ENCODE peak calls at places on chromosome 13, in nine cellular contexts. One of them, this sample, is unnamed.
A peak's percentile ranks its signal among the peaks of the same experiment; 100 is the strongest.

GRCh38 chr13:99422556-99423220 is 78.6 kb upstream of the TM9SF2 start:
- DNase-seq in psoas muscle: no peak
- DNase-seq in adrenal gland: no peak
- DNase-seq in left lung: no peak
- DNase-seq in esophagus squamous epithelium: no peak
- DNase-seq in RWPE2: no peak
- DNase-seq in stomach: peak; percentile 8
- DNase-seq in osteocyte: no peak
- DNase-seq in sigmoid colon: no peak
- DNase-seq in this sample: no peak

GRCh38 chr13:107209811-107210210 is 641.9 kb upstream of the ARGLU1 start:
- DNase-seq in psoas muscle: no peak
- DNase-seq in adrenal gland: no peak
- DNase-seq in left lung: no peak
- DNase-seq in esophagus squamous epithelium: no peak
- DNase-seq in RWPE2: no peak
- DNase-seq in stomach: no peak
- DNase-seq in osteocyte: no peak
- DNase-seq in sigmoid colon: no peak
- DNase-seq in this sample: no peak

GRCh38 chr13:109383683-109384082 is 402.7 kb downstream of the IRS2 start:
- DNase-seq in psoas muscle: no peak
- DNase-seq in adrenal gland: no peak
- DNase-seq in left lung: no peak
- DNase-seq in esophagus squamous epithelium: no peak
- DNase-seq in RWPE2: no peak
- DNase-seq in stomach: no peak
- DNase-seq in osteocyte: no peak
- DNase-seq in sigmoid colon: no peak
- DNase-seq in this sample: no peak

GRCh38 chr13:48201044-48201443 is 32.0 kb upstream of the ITM2B start:
- DNase-seq in psoas muscle: no peak
- DNase-seq in adrenal gland: no peak
- DNase-seq in left lung: no peak
- DNase-seq in esophagus squamous epithelium: no peak
- DNase-seq in RWPE2: no peak
- DNase-seq in stomach: peak; percentile 54
- DNase-seq in osteocyte: no peak
- DNase-seq in sigmoid colon: no peak
- DNase-seq in this sample: no peak

GRCh38 chr13:111393221-111393790 is 72.9 kb downstream of the TEX29 start:
- DNase-seq in psoas muscle: no peak
- DNase-seq in adrenal gland: no peak
- DNase-seq in left lung: no peak
- DNase-seq in esophagus squamous epithelium: no peak
- DNase-seq in RWPE2: no peak
- DNase-seq in stomach: peak; percentile 9
- DNase-seq in osteocyte: peak; percentile 64
- DNase-seq in sigmoid colon: no peak
- DNase-seq in this sample: no peak

GRCh38 chr13:35086667-35087066 is 144.6 kb downstream of the NBEA start:
- DNase-seq in psoas muscle: no peak
- DNase-seq in adrenal gland: no peak
- DNase-seq in left lung: no peak
- DNase-seq in esophagus squamous epithelium: no peak
- DNase-seq in RWPE2: no peak
- DNase-seq in stomach: no peak
- DNase-seq in osteocyte: no peak
- DNase-seq in sigmoid colon: no peak
- DNase-seq in this sample: no peak

GRCh38 chr13:107715496-107715895 is 499.8 kb downstream of the LIG4 start:
- DNase-seq in psoas muscle: no peak
- DNase-seq in adrenal gland: no peak
- DNase-seq in left lung: no peak
- DNase-seq in esophagus squamous epithelium: no peak
- DNase-seq in RWPE2: no peak
- DNase-seq in stomach: no peak
- DNase-seq in osteocyte: no peak
- DNase-seq in sigmoid colon: no peak
- DNase-seq in this sample: no peak

GRCh38 chr13:100751826-100752225 is 77.2 kb upstream of the TMTC4 start:
- DNase-seq in psoas muscle: no peak
- DNase-seq in adrenal gland: no peak
- DNase-seq in left lung: no peak
- DNase-seq in esophagus squamous epithelium: no peak
- DNase-seq in RWPE2: no peak
- DNase-seq in stomach: no peak
- DNase-seq in osteocyte: no peak
- DNase-seq in sigmoid colon: no peak
- DNase-seq in this sample: no peak

GRCh38 chr13:75802161-75802560 is 166.0 kb downstream of the LMO7 start:
- DNase-seq in psoas muscle: no peak
- DNase-seq in adrenal gland: no peak
- DNase-seq in left lung: no peak
- DNase-seq in esophagus squamous epithelium: no peak
- DNase-seq in RWPE2: no peak
- DNase-seq in stomach: no peak
- DNase-seq in osteocyte: no peak
- DNase-seq in sigmoid colon: no peak
- DNase-seq in this sample: no peak

GRCh38 chr13:80141114-80141849 is 199.6 kb downstream of the SPRY2 start:
- DNase-seq in psoas muscle: peak; percentile 33
- DNase-seq in adrenal gland: peak; percentile 28
- DNase-seq in left lung: no peak
- DNase-seq in esophagus squamous epithelium: no peak
- DNase-seq in RWPE2: no peak
- DNase-seq in stomach: peak; percentile 36
- DNase-seq in osteocyte: no peak
- DNase-seq in sigmoid colon: no peak
- DNase-seq in this sample: no peak

GRCh38 chr13:29479716-29480492 is 115.6 kb downstream of the SLC7A1 start:
- DNase-seq in psoas muscle: no peak
- DNase-seq in adrenal gland: no peak
- DNase-seq in left lung: peak; percentile 81
- DNase-seq in esophagus squamous epithelium: no peak
- DNase-seq in RWPE2: no peak
- DNase-seq in stomach: no peak
- DNase-seq in osteocyte: no peak
- DNase-seq in sigmoid colon: no peak
- DNase-seq in this sample: no peak

GRCh38 chr13:94390881-94391280 is 88.6 kb downstream of the DCT start:
- DNase-seq in psoas muscle: no peak
- DNase-seq in adrenal gland: no peak
- DNase-seq in left lung: no peak
- DNase-seq in esophagus squamous epithelium: no peak
- DNase-seq in RWPE2: no peak
- DNase-seq in stomach: no peak
- DNase-seq in osteocyte: no peak
- DNase-seq in sigmoid colon: no peak
- DNase-seq in this sample: no peak

GRCh38 chr13:65613004-65613403 is 1617.1 kb downstream of the PCDH9 start:
- DNase-seq in psoas muscle: no peak
- DNase-seq in adrenal gland: no peak
- DNase-seq in left lung: no peak
- DNase-seq in esophagus squamous epithelium: no peak
- DNase-seq in RWPE2: no peak
- DNase-seq in stomach: no peak
- DNase-seq in osteocyte: no peak
- DNase-seq in sigmoid colon: no peak
- DNase-seq in this sample: no peak
- TF ChIP-seq CTCF in psoas muscle: no peak
- TF ChIP-seq CTCF in adrenal gland: no peak
- TF ChIP-seq CTCF in left lung: no peak
- TF ChIP-seq CTCF in esophagus squamous epithelium: no peak
- TF ChIP-seq CTCF in RWPE2: peak; percentile 8
- TF ChIP-seq CTCF in stomach: no peak
- TF ChIP-seq CTCF in osteocyte: peak; percentile 13
- TF ChIP-seq CTCF in sigmoid colon: no peak
- TF ChIP-seq CTCF in this sample: no peak

GRCh38 chr13:112969692-112970338 is 801 bp downstream of the MCF2L start:
- DNase-seq in psoas muscle: no peak
- DNase-seq in adrenal gland: no peak
- DNase-seq in left lung: no peak
- DNase-seq in esophagus squamous epithelium: no peak
- DNase-seq in RWPE2: peak; percentile 6
- DNase-seq in stomach: no peak
- DNase-seq in osteocyte: no peak
- DNase-seq in sigmoid colon: peak; percentile 17
- DNase-seq in this sample: no peak

GRCh38 chr13:112968380-112968909 is 569 bp upstream of the MCF2L start:
- DNase-seq in psoas muscle: no peak
- DNase-seq in adrenal gland: no peak
- DNase-seq in left lung: peak; percentile 84
- DNase-seq in esophagus squamous epithelium: no peak
- DNase-seq in RWPE2: peak; percentile 50
- DNase-seq in stomach: peak; percentile 79
- DNase-seq in osteocyte: no peak
- DNase-seq in sigmoid colon: peak; percentile 64
- DNase-seq in this sample: peak; percentile 63

GRCh38 chr13:112970552-112971287 is 1.7 kb downstream of the MCF2L start:
- DNase-seq in psoas muscle: no peak
- DNase-seq in adrenal gland: no peak
- DNase-seq in left lung: peak; percentile 52
- DNase-seq in esophagus squamous epithelium: no peak
- DNase-seq in RWPE2: peak; percentile 23
- DNase-seq in stomach: no peak
- DNase-seq in osteocyte: no peak
- DNase-seq in sigmoid colon: no peak
- DNase-seq in this sample: no peak

GRCh38 chr13:112967666-112968379 is 1.2 kb upstream of the MCF2L start:
- DNase-seq in psoas muscle: no peak
- DNase-seq in adrenal gland: no peak
- DNase-seq in left lung: no peak
- DNase-seq in esophagus squamous epithelium: no peak
- DNase-seq in RWPE2: peak; percentile 2
- DNase-seq in stomach: no peak
- DNase-seq in osteocyte: no peak
- DNase-seq in sigmoid colon: peak; percentile 25
- DNase-seq in this sample: no peak

DNA sequence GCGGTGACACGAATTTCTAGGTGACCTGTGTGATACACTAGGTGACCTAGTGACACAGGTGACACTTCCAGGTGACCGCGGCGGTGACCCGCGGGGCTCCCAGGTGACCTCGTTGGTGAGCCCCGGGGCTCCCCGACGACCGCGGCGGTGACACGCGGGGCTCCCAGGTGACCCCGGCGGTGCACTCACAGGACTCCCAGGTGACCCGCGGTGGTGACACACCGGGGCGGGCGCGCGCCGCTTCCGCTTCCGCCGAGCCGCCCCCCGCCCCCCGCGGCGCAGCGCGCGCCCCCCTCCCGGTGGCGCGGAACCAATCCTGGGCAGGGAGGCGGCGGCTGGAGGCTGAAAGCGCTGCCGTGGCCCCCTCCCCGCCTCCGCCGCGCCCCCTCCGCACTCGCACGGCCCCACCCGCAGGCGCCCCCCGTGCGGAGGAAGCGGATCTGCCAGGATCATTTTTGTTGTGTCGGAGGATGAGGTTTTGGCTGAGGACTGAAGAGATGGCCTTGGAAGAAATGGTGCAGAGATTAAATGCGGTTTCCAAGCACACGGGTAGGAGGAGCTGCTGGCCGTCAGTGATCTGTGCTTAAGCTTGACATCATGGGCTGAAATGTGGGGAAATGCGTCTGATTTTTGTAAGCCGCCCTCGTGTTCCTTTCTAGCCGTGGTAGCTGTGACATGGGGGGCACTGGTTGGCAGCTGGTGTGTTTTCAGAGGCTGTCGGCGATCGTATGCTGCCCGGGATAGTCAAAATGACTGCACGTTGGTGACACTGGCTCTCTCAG is at the start of gene MCF2L:
- DNase-seq in psoas muscle: no peak
- DNase-seq in adrenal gland: peak; percentile 45
- DNase-seq in left lung: peak; percentile 76
- DNase-seq in esophagus squamous epithelium: no peak
- DNase-seq in RWPE2: peak; percentile 26
- DNase-seq in stomach: peak; percentile 56
- DNase-seq in osteocyte: no peak
- DNase-seq in sigmoid colon: peak; percentile 51
- DNase-seq in this sample: peak; percentile 67
- TF ChIP-seq CTCF in psoas muscle: no peak
- TF ChIP-seq CTCF in adrenal gland: peak; percentile 18
- TF ChIP-seq CTCF in left lung: no peak
- TF ChIP-seq CTCF in esophagus squamous epithelium: peak; percentile 26
- TF ChIP-seq CTCF in RWPE2: no peak
- TF ChIP-seq CTCF in stomach: no peak
- TF ChIP-seq CTCF in osteocyte: peak; percentile 40
- TF ChIP-seq CTCF in sigmoid colon: no peak
- TF ChIP-seq CTCF in this sample: no peak

GRCh38 chr13:23790591-23791170 is 98.5 kb downstream of the MIPEP start:
- DNase-seq in psoas muscle: no peak
- DNase-seq in adrenal gland: no peak
- DNase-seq in left lung: no peak
- DNase-seq in esophagus squamous epithelium: no peak
- DNase-seq in RWPE2: no peak
- DNase-seq in stomach: no peak
- DNase-seq in osteocyte: no peak
- DNase-seq in sigmoid colon: no peak
- DNase-seq in this sample: no peak
- TF ChIP-seq CTCF in psoas muscle: no peak
- TF ChIP-seq CTCF in adrenal gland: no peak
- TF ChIP-seq CTCF in left lung: no peak
- TF ChIP-seq CTCF in esophagus squamous epithelium: no peak
- TF ChIP-seq CTCF in RWPE2: no peak
- TF ChIP-seq CTCF in stomach: no peak
- TF ChIP-seq CTCF in osteocyte: no peak
- TF ChIP-seq CTCF in sigmoid colon: no peak
- TF ChIP-seq CTCF in this sample: no peak

DNA sequence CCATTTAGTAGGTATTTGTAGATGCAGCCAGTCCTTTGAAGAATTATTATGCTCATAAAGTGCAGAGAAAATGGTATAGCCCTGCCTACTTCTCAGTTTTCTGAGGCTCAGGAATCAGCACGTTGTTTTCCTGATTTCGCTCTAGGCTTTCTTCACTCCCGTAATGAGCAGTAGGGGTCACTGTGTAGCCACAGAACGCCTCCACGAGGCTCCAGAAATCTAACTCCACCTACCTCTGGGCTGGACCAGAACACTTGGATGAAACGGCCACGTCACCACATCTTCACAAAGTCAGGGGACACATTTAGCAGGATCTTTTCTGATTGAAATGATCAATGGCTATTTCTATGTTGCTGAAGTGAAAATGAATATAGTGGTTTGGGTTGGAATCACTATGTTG is 49.8 kb upstream of the GTF3A start:
- DNase-seq in psoas muscle: peak; percentile 31
- DNase-seq in adrenal gland: peak; percentile 61
- DNase-seq in left lung: no peak
- DNase-seq in esophagus squamous epithelium: no peak
- DNase-seq in RWPE2: no peak
- DNase-seq in stomach: peak; percentile 73
- DNase-seq in osteocyte: no peak
- DNase-seq in sigmoid colon: peak; percentile 78
- DNase-seq in this sample: peak; percentile 71
- TF ChIP-seq CTCF in psoas muscle: peak; percentile 78
- TF ChIP-seq CTCF in adrenal gland: peak; percentile 68
- TF ChIP-seq CTCF in left lung: peak; percentile 71
- TF ChIP-seq CTCF in esophagus squamous epithelium: peak; percentile 78
- TF ChIP-seq CTCF in RWPE2: peak; percentile 63
- TF ChIP-seq CTCF in stomach: peak; percentile 45
- TF ChIP-seq CTCF in osteocyte: peak; percentile 75
- TF ChIP-seq CTCF in sigmoid colon: peak; percentile 74
- TF ChIP-seq CTCF in this sample: peak; percentile 71